ENCODE peak calls at places on chromosomes 11 and 22, in five cellular contexts. U is fibroblast of pulmonary artery, F is IMR-90, Q is endodermal cell, P is foreskin fibroblast. O is an unnamed sample.

GRCh38 chr11:65903068-65903481 is 2.9 kb upstream of the FOSL1 start:
- DNase-seq in Q (peak), U (peak), P (peak), F (peak), O (peak)

GRCh38 chr11:47001666-47002285 is 65.2 kb downstream of the CSTPP1 start:
- DNase-seq in P (peak), Q (no peak), F (peak), U (no peak), O (no peak)

GRCh38 chr22:22855617-22856308 is 31.9 kb upstream of the IGLL5 start:
- DNase-seq in U (peak), Q (peak), P (peak), F (no peak), O (no peak)

GRCh38 chr11:118194835-118195627 is 18.6 kb upstream of the SCN2B start:
- DNase-seq in U (peak), P (peak), Q (peak), F (peak), O (peak)

GRCh38 chr11:13358871-13359270 is 81.3 kb downstream of the BMAL1 start:
- DNase-seq in U (no peak), P (peak), Q (no peak), F (peak), O (peak)

GRCh38 chr11:131668867-131669780 is 298.7 kb downstream of the NTM start:
- DNase-seq in P (peak), Q (peak), F (peak), U (peak), O (peak)

GRCh38 chr22:20498913-20499312 is 3.3 kb upstream of the KLHL22 start:
- DNase-seq in Q (no peak), U (no peak), P (no peak), F (no peak), O (no peak)

GRCh38 chr11:56841210-56841810 is 92.8 kb upstream of the OR9G4 start:
- DNase-seq in F (peak), Q (peak), P (peak), U (peak), O (peak)

GRCh38 chr22:32926600-32926999 is 125.1 kb downstream of the TIMP3 start:
- DNase-seq in Q (peak), F (peak), U (peak), P (peak), O (peak)

GRCh38 chr11:30585067-30585891 is 874 bp downstream of the MPPED2 start:
- DNase-seq in U (no peak), Q (peak), P (no peak), F (no peak), O (no peak)

GRCh38 chr11:65181569-65182257 is at the start of gene CAPN1:
- DNase-seq in F (peak), P (peak), U (peak), Q (peak), O (peak)

GRCh38 chr11:98234698-98235097 is 786.1 kb upstream of the CNTN5 start:
- DNase-seq in P (no peak), F (no peak), Q (no peak), U (no peak), O (no peak)

GRCh38 chr11:58625826-58626460 is 3.5 kb downstream of the CNTF start:
- DNase-seq in F (peak), U (peak), P (peak), Q (no peak), O (peak)

GRCh38 chr11:66489636-66490035 is 9.4 kb downstream of the DPP3 start:
- DNase-seq in Q (no peak), U (no peak), P (no peak), F (no peak), O (no peak)

GRCh38 chr11:36264601-36265344 is 24.5 kb downstream of the COMMD9 start:
- DNase-seq in F (no peak), U (no peak), Q (no peak), P (no peak), O (no peak)

GRCh38 chr11:1300569-1301187 is 8.8 kb downstream of the TOLLIP start:
- DNase-seq in P (no peak), Q (peak), F (no peak), U (no peak), O (no peak)

DNA sequence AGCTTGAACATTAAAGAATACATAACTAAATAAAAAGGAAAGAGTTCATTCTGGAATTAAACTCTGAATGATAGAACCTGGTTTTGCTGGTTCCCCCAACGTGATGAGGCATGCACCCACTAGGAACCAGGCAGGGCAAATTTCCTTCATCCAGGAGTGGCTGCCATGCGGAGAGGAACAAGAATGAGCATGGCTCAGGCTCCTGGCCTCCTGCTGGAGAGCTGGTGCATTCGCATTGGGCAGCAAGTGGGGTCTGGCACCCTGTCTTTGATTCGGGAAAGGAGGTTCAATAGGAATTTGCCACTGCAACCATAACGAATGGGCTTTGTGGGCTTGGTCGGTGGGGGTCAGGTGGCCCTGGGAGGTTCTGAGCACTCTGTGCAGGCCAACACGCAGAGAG is 169.8 kb upstream of the TENM4 start:
- DNase-seq in Q (peak), P (no peak), F (no peak), U (no peak), O (no peak)
- TF ChIP-seq CTCF in Q (peak), P (no peak), F (peak), U (no peak), O (peak)

DNA sequence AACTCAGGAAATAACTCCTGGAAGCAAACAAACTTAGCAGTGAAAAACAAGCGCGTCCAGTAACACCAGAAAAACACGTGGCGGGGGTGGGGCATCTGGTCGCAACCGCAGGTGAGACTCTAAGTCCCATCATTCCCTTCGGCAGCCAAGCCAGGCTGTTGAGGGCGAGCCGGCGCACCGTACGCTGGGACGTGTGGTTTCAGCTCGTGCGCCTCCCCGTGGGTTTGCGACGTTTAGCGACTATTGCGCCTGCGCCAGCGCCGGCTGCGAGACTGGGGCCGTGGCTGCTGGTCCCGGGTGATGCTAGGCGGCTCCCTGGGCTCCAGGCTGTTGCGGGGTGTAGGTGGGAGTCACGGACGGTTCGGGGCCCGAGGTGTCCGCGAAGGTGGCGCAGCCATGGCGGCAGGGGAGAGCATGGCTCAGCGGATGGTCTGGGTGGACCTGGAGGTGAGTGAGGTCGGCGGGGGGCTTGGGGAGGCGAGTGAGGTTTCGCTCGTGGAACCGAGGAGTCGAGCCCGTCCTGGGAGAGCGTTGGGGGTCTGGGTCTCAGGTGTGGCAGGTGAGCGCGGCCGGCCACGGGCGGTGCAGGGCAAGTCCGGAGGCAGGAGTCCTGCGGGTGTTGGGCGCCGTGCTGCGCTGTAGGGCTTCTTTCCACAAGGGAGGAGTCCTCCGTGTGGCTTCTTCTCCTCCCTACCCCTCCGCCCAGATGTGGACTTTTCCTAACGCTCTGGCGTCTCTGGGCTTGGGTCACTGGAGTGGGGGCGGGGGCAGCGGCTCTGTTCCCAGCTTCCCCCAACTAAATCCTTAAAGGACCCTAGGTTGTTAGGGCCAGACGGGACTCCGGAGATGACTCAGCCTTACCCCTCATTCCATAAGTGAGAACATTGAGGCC is at the start of gene REXO2:
- DNase-seq in F (peak), P (peak), U (peak), Q (peak), O (peak)
- TF ChIP-seq CTCF in F (peak), P (peak), U (peak), Q (peak), O (peak)

GRCh38 chr11:121953122-121953521 is 162.9 kb downstream of the BLID start:
- DNase-seq in Q (no peak), F (no peak), P (no peak), U (no peak), O (no peak)
- TF ChIP-seq CTCF in Q (no peak), F (no peak), P (no peak), U (no peak), O (no peak)

GRCh38 chr22:47841166-47841565 is 1078.7 kb downstream of the TBC1D22A start:
- DNase-seq in P (no peak), Q (no peak), F (no peak), U (no peak), O (no peak)

GRCh38 chr22:47839586-47840245 is 1077.3 kb downstream of the TBC1D22A start:
- DNase-seq in Q (no peak), P (no peak), F (no peak), U (no peak), O (no peak)

GRCh38 chr22:47837703-47838102 is 1075.3 kb downstream of the TBC1D22A start:
- DNase-seq in F (no peak), Q (peak), U (peak), P (peak), O (peak)

GRCh38 chr22:47846206-47846605 is 1083.8 kb downstream of the TBC1D22A start:
- DNase-seq in F (no peak), P (no peak), U (no peak), Q (no peak), O (no peak)

DNA sequence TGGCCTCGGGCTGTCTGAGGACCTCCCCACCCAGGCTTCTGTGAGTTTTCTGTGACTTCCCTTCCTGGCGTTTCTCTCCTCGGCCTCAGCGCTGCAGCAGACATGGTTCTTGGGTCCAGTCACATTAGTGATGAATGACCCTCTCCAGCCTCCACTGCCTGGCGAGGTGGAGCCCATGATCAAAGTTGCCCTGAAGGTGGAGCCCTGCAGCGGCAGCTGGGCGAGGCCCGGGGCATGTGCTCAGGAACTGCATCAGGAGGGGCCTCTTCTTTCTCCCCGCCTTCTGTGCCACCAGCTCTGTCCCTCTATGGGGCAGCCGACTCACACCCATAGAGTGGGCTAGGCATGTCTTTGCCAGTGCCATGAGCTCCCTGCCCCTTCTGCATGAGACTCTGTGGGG is 1079.7 kb downstream of the TBC1D22A start:
- DNase-seq in F (no peak), Q (peak), P (no peak), U (no peak), O (no peak)
- TF ChIP-seq CTCF in F (no peak), Q (peak), P (no peak), U (no peak), O (no peak)

DNA sequence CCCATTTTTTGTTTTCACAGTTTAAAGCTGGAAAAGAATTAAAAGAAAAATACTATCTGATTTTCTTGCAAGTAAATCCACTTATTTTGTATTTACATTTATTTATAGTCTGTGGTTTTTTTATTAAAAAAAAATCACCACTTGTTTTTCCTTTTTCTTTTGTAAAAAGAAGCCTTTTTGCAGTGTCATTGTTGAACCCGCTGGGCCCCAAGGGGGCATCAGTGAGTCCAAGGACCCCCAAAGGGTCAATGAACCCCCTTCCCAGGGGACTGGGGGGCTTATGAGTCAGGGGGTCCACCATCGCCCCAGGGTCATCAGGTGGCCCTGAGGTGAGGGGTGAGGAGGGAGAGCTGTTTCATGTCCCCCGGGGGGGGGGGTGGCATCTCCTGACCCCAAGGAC is 34.0 kb upstream of the EIF3D start:
- DNase-seq in F (no peak), Q (no peak), P (no peak), U (no peak), O (no peak)
- TF ChIP-seq CTCF in F (no peak), Q (peak), P (no peak), U (no peak), O (peak)

GRCh38 chr11:94968334-94968958 is 4.9 kb downstream of the CWC15 start:
- DNase-seq in F (peak), Q (no peak), U (peak), P (peak), O (peak)
- TF ChIP-seq CTCF in F (peak), Q (peak), U (peak), P (peak), O (peak)

GRCh38 chr11:6911946-6912345 is 8.9 kb upstream of the OR2D3 start:
- DNase-seq in U (peak), Q (no peak), F (peak), P (peak), O (peak)
- TF ChIP-seq CTCF in U (no peak), Q (no peak), F (no peak), P (no peak), O (no peak)

GRCh38 chr22:30968924-30969531 is at the start of gene TUG1:
- DNase-seq in Q (peak), U (peak), P (peak), F (peak), O (peak)

GRCh38 chr22:30970356-30970746 is 1.3 kb downstream of the TUG1 start:
- DNase-seq in Q (no peak), U (no peak), F (no peak), P (no peak), O (no peak)

GRCh38 chr22:30964858-30965257 is 3.7 kb downstream of the MORC2 start:
- DNase-seq in U (no peak), P (no peak), F (no peak), Q (no peak), O (no peak)

GRCh38 chr22:30968015-30968923 is at the start of gene MORC2:
- DNase-seq in Q (peak), P (no peak), U (peak), F (peak), O (no peak)

GRCh38 chr22:30969532-30970355 is 679 bp downstream of the TUG1 start:
- DNase-seq in U (peak), P (peak), Q (peak), F (peak), O (peak)
- TF ChIP-seq CTCF in U (peak), P (no peak), Q (no peak), F (peak), O (peak)

GRCh38 chr11:74168838-74169237 is 2.0 kb downstream of the C2CD3 start:
- DNase-seq in U (no peak), P (no peak), F (no peak), Q (no peak), O (no peak)

GRCh38 chr11:74171630-74172465 is 759 bp downstream of the PPME1 start:
- DNase-seq in Q (no peak), P (peak), F (no peak), U (no peak), O (no peak)

GRCh38 chr11:74170694-74171629 is at the start of the genes C2CD3 and PPME1:
- DNase-seq in F (peak), Q (peak), U (peak), P (peak), O (peak)

GRCh38 chr11:74169736-74170458 is 905 bp downstream of the C2CD3 start:
- DNase-seq in Q (no peak), U (no peak), F (no peak), P (no peak), O (no peak)
- TF ChIP-seq CTCF in Q (no peak), U (no peak), F (no peak), P (no peak), O (no peak)

GRCh38 chr11:113162590-113162961 is 151.8 kb upstream of the TTC12 start:
- DNase-seq in F (no peak), U (peak), Q (no peak), P (no peak), O (no peak)
- TF ChIP-seq CTCF in F (no peak), U (peak), Q (peak), P (no peak), O (no peak)

O was measured in HFFc6.